ENCODE peak calls at places on chromosomes 12 and 14, in nine cellular contexts. One of them, this sample, is unnamed.

GRCh38 chr14:100127853-100128455 is 31.5 kb downstream of the DEGS2 start:
- DNase-seq in cardiac fibroblast: no peak
- DNase-seq in sigmoid colon: no peak
- DNase-seq in OCI-LY7: no peak
- DNase-seq in left ventricle myocardium inferior: no peak
- DNase-seq in GM12865: no peak
- DNase-seq in neural crest cell: no peak
- DNase-seq in IMR-90: no peak
- DNase-seq in WTC11: no peak
- DNase-seq in this sample: no peak

GRCh38 chr12:109559601-109560000 is 13.7 kb downstream of the MMAB start:
- DNase-seq in left ventricle myocardium inferior: no peak
- DNase-seq in WTC11: no peak
- DNase-seq in IMR-90: no peak
- DNase-seq in neural crest cell: no peak
- DNase-seq in OCI-LY7: no peak
- DNase-seq in cardiac fibroblast: no peak
- DNase-seq in sigmoid colon: no peak
- DNase-seq in GM12865: no peak
- DNase-seq in this sample: no peak

GRCh38 chr12:42862055-42862454 is 272.5 kb upstream of the PRICKLE1 start:
- DNase-seq in IMR-90: no peak
- DNase-seq in GM12865: no peak
- DNase-seq in WTC11: no peak
- DNase-seq in left ventricle myocardium inferior: no peak
- DNase-seq in OCI-LY7: no peak
- DNase-seq in neural crest cell: no peak
- DNase-seq in cardiac fibroblast: no peak
- DNase-seq in sigmoid colon: no peak
- DNase-seq in this sample: no peak

GRCh38 chr14:104931771-104932675 is 7.3 kb downstream of the PLD4 start:
- DNase-seq in IMR-90: no peak
- DNase-seq in left ventricle myocardium inferior: peak
- DNase-seq in sigmoid colon: peak
- DNase-seq in neural crest cell: no peak
- DNase-seq in WTC11: peak
- DNase-seq in GM12865: no peak
- DNase-seq in cardiac fibroblast: no peak
- DNase-seq in OCI-LY7: no peak
- DNase-seq in this sample: no peak

GRCh38 chr12:3310271-3311026 is 180.6 kb upstream of the PRMT8 start:
- DNase-seq in IMR-90: no peak
- DNase-seq in left ventricle myocardium inferior: no peak
- DNase-seq in sigmoid colon: no peak
- DNase-seq in cardiac fibroblast: no peak
- DNase-seq in neural crest cell: no peak
- DNase-seq in WTC11: no peak
- DNase-seq in OCI-LY7: no peak
- DNase-seq in GM12865: no peak
- DNase-seq in this sample: no peak

GRCh38 chr14:94143239-94143638 is 13.8 kb upstream of the IFI27L2 start:
- DNase-seq in GM12865: peak
- DNase-seq in left ventricle myocardium inferior: no peak
- DNase-seq in neural crest cell: no peak
- DNase-seq in OCI-LY7: peak
- DNase-seq in cardiac fibroblast: no peak
- DNase-seq in sigmoid colon: no peak
- DNase-seq in IMR-90: no peak
- DNase-seq in WTC11: peak
- DNase-seq in this sample: peak

GRCh38 chr14:47966411-47966810 is 291.0 kb upstream of the MDGA2 start:
- DNase-seq in cardiac fibroblast: no peak
- DNase-seq in IMR-90: no peak
- DNase-seq in GM12865: no peak
- DNase-seq in sigmoid colon: no peak
- DNase-seq in neural crest cell: no peak
- DNase-seq in WTC11: no peak
- DNase-seq in left ventricle myocardium inferior: no peak
- DNase-seq in OCI-LY7: no peak
- DNase-seq in this sample: no peak

GRCh38 chr14:34329281-34329680 is 132.8 kb downstream of the SPTSSA start:
- DNase-seq in WTC11: no peak
- DNase-seq in sigmoid colon: no peak
- DNase-seq in neural crest cell: no peak
- DNase-seq in OCI-LY7: no peak
- DNase-seq in cardiac fibroblast: no peak
- DNase-seq in left ventricle myocardium inferior: no peak
- DNase-seq in IMR-90: peak
- DNase-seq in GM12865: no peak
- DNase-seq in this sample: no peak

GRCh38 chr12:5262450-5262849 is 169.5 kb upstream of the NTF3 start:
- DNase-seq in OCI-LY7: no peak
- DNase-seq in WTC11: no peak
- DNase-seq in IMR-90: peak
- DNase-seq in cardiac fibroblast: no peak
- DNase-seq in left ventricle myocardium inferior: no peak
- DNase-seq in neural crest cell: no peak
- DNase-seq in sigmoid colon: no peak
- DNase-seq in GM12865: no peak
- DNase-seq in this sample: no peak

GRCh38 chr12:124225730-124226129 is 69.2 kb upstream of the RFLNA start:
- DNase-seq in GM12865: no peak
- DNase-seq in sigmoid colon: no peak
- DNase-seq in cardiac fibroblast: no peak
- DNase-seq in OCI-LY7: no peak
- DNase-seq in left ventricle myocardium inferior: no peak
- DNase-seq in neural crest cell: no peak
- DNase-seq in WTC11: no peak
- DNase-seq in IMR-90: no peak
- DNase-seq in this sample: no peak

GRCh38 chr14:85421166-85421877 is 108.6 kb upstream of the FLRT2 start:
- DNase-seq in IMR-90: peak
- DNase-seq in GM12865: no peak
- DNase-seq in cardiac fibroblast: peak
- DNase-seq in WTC11: no peak
- DNase-seq in OCI-LY7: no peak
- DNase-seq in left ventricle myocardium inferior: no peak
- DNase-seq in neural crest cell: no peak
- DNase-seq in sigmoid colon: no peak
- DNase-seq in this sample: no peak

GRCh38 chr12:68334136-68334535 is 2.0 kb upstream of the MDM1 start:
- DNase-seq in left ventricle myocardium inferior: no peak
- DNase-seq in WTC11: no peak
- DNase-seq in IMR-90: no peak
- DNase-seq in cardiac fibroblast: no peak
- DNase-seq in OCI-LY7: peak
- DNase-seq in GM12865: peak
- DNase-seq in neural crest cell: no peak
- DNase-seq in sigmoid colon: no peak
- DNase-seq in this sample: no peak
- TF ChIP-seq CTCF in left ventricle myocardium inferior: peak
- TF ChIP-seq CTCF in WTC11: no peak
- TF ChIP-seq CTCF in IMR-90: no peak
- TF ChIP-seq CTCF in cardiac fibroblast: no peak
- TF ChIP-seq CTCF in OCI-LY7: no peak
- TF ChIP-seq CTCF in GM12865: no peak
- TF ChIP-seq CTCF in neural crest cell: no peak
- TF ChIP-seq CTCF in sigmoid colon: no peak
- TF ChIP-seq CTCF in this sample: peak

GRCh38 chr12:103523771-103524170 is 28.0 kb upstream of the C12orf42 start:
- DNase-seq in GM12865: no peak
- DNase-seq in WTC11: no peak
- DNase-seq in cardiac fibroblast: no peak
- DNase-seq in left ventricle myocardium inferior: no peak
- DNase-seq in IMR-90: no peak
- DNase-seq in sigmoid colon: no peak
- DNase-seq in neural crest cell: no peak
- DNase-seq in OCI-LY7: no peak
- DNase-seq in this sample: no peak
- TF ChIP-seq CTCF in GM12865: no peak
- TF ChIP-seq CTCF in WTC11: no peak
- TF ChIP-seq CTCF in cardiac fibroblast: no peak
- TF ChIP-seq CTCF in left ventricle myocardium inferior: no peak
- TF ChIP-seq CTCF in IMR-90: no peak
- TF ChIP-seq CTCF in sigmoid colon: no peak
- TF ChIP-seq CTCF in neural crest cell: no peak
- TF ChIP-seq CTCF in OCI-LY7: no peak
- TF ChIP-seq CTCF in this sample: no peak

GRCh38 chr12:50167026-50167742 is at the start of gene CERS5:
- DNase-seq in OCI-LY7: peak
- DNase-seq in neural crest cell: peak
- DNase-seq in WTC11: peak
- DNase-seq in cardiac fibroblast: peak
- DNase-seq in sigmoid colon: peak
- DNase-seq in GM12865: peak
- DNase-seq in left ventricle myocardium inferior: peak
- DNase-seq in IMR-90: peak
- DNase-seq in this sample: peak
- TF ChIP-seq CTCF in OCI-LY7: no peak
- TF ChIP-seq CTCF in neural crest cell: peak
- TF ChIP-seq CTCF in WTC11: peak
- TF ChIP-seq CTCF in cardiac fibroblast: no peak
- TF ChIP-seq CTCF in sigmoid colon: no peak
- TF ChIP-seq CTCF in GM12865: no peak
- TF ChIP-seq CTCF in left ventricle myocardium inferior: peak
- TF ChIP-seq CTCF in IMR-90: no peak
- TF ChIP-seq CTCF in this sample: no peak

GRCh38 chr12:45212064-45212463 is 3.8 kb upstream of the ANO6 start:
- DNase-seq in neural crest cell: no peak
- DNase-seq in sigmoid colon: no peak
- DNase-seq in WTC11: no peak
- DNase-seq in cardiac fibroblast: no peak
- DNase-seq in IMR-90: no peak
- DNase-seq in OCI-LY7: no peak
- DNase-seq in left ventricle myocardium inferior: no peak
- DNase-seq in GM12865: no peak
- DNase-seq in this sample: no peak

GRCh38 chr12:45215419-45216296 is at the start of gene ANO6:
- DNase-seq in IMR-90: peak
- DNase-seq in GM12865: peak
- DNase-seq in OCI-LY7: peak
- DNase-seq in cardiac fibroblast: peak
- DNase-seq in left ventricle myocardium inferior: peak
- DNase-seq in neural crest cell: peak
- DNase-seq in sigmoid colon: peak
- DNase-seq in WTC11: peak
- DNase-seq in this sample: peak

GRCh38 chr12:45214071-45214470 is 1.8 kb upstream of the ANO6 start:
- DNase-seq in left ventricle myocardium inferior: no peak
- DNase-seq in cardiac fibroblast: no peak
- DNase-seq in IMR-90: no peak
- DNase-seq in OCI-LY7: no peak
- DNase-seq in WTC11: no peak
- DNase-seq in GM12865: no peak
- DNase-seq in neural crest cell: no peak
- DNase-seq in sigmoid colon: no peak
- DNase-seq in this sample: no peak

GRCh38 chr12:45214739-45215418 is 1.0 kb upstream of the ANO6 start:
- DNase-seq in left ventricle myocardium inferior: no peak
- DNase-seq in WTC11: no peak
- DNase-seq in sigmoid colon: no peak
- DNase-seq in GM12865: peak
- DNase-seq in IMR-90: peak
- DNase-seq in neural crest cell: no peak
- DNase-seq in OCI-LY7: no peak
- DNase-seq in cardiac fibroblast: peak
- DNase-seq in this sample: no peak

GRCh38 chr12:45213107-45213506 is 2.8 kb upstream of the ANO6 start:
- DNase-seq in neural crest cell: no peak
- DNase-seq in sigmoid colon: no peak
- DNase-seq in cardiac fibroblast: no peak
- DNase-seq in GM12865: no peak
- DNase-seq in OCI-LY7: no peak
- DNase-seq in left ventricle myocardium inferior: no peak
- DNase-seq in WTC11: no peak
- DNase-seq in IMR-90: no peak
- DNase-seq in this sample: no peak
- TF ChIP-seq CTCF in neural crest cell: peak
- TF ChIP-seq CTCF in sigmoid colon: no peak
- TF ChIP-seq CTCF in cardiac fibroblast: no peak
- TF ChIP-seq CTCF in GM12865: no peak
- TF ChIP-seq CTCF in OCI-LY7: no peak
- TF ChIP-seq CTCF in left ventricle myocardium inferior: no peak
- TF ChIP-seq CTCF in WTC11: no peak
- TF ChIP-seq CTCF in IMR-90: no peak
- TF ChIP-seq CTCF in this sample: no peak

DNA sequence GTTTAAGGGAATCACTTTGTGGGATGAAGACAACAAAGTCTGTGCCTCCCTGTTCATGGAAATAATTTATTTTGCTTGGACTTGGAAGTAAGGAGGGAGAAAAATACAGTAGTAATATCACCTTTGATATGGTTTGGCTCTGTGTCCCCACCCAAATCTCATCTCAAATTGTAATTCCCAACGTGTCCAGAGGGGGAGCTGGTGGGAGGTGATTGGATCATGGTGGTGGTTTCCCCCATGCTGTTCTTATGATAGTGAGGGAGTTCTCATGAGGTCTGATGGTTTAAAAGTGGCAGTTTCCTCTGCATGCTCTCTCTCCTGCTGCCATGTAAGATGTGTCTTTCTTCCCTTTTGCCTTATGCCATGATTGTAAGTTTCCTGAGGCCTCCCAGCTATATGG is 460.7 kb downstream of the NOVA1 start:
- DNase-seq in WTC11: peak
- DNase-seq in IMR-90: no peak
- DNase-seq in neural crest cell: no peak
- DNase-seq in cardiac fibroblast: no peak
- DNase-seq in GM12865: no peak
- DNase-seq in left ventricle myocardium inferior: no peak
- DNase-seq in OCI-LY7: no peak
- DNase-seq in sigmoid colon: no peak
- DNase-seq in this sample: no peak
- TF ChIP-seq CTCF in WTC11: peak
- TF ChIP-seq CTCF in IMR-90: no peak
- TF ChIP-seq CTCF in neural crest cell: peak
- TF ChIP-seq CTCF in cardiac fibroblast: peak
- TF ChIP-seq CTCF in GM12865: no peak
- TF ChIP-seq CTCF in left ventricle myocardium inferior: no peak
- TF ChIP-seq CTCF in OCI-LY7: peak
- TF ChIP-seq CTCF in sigmoid colon: no peak
- TF ChIP-seq CTCF in this sample: no peak

DNA sequence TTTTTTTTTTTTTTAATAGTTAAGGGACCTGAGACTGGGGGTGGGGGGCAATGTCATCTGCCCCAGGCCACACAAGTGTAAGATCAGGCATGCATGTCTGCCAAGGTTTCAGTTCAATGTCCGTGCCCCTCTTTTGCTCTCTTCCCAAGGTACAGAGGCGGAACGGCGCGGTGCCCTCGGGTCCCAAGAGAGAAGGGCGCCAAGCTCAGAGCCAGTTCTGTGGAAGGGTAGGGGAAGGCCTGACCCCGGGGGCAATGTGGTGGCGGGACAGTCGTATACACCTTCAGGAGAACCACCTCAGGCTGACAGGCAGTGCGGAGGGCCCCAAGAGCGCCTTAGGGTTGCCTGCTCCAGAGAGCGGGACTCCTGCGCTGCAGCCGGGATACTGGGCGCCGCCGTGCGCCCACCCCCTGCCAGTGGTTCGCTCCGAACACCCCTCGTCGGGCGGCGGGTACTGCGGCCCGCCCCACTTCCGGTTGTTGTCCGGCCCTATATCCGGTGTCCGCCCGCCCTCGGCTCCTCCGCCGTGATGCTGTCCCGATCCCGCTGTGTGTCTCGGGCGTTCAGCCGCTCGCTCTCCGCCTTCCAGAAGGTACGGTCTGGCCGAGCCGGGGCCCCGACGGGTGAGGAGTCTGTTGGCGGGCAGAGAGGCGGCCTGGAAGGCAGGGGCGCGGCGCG is at the start of gene DLST:
- DNase-seq in neural crest cell: peak
- DNase-seq in WTC11: peak
- DNase-seq in IMR-90: peak
- DNase-seq in sigmoid colon: peak
- DNase-seq in OCI-LY7: peak
- DNase-seq in cardiac fibroblast: peak
- DNase-seq in GM12865: peak
- DNase-seq in left ventricle myocardium inferior: peak
- DNase-seq in this sample: peak
- TF ChIP-seq CTCF in neural crest cell: no peak
- TF ChIP-seq CTCF in WTC11: no peak
- TF ChIP-seq CTCF in IMR-90: no peak
- TF ChIP-seq CTCF in sigmoid colon: no peak
- TF ChIP-seq CTCF in OCI-LY7: no peak
- TF ChIP-seq CTCF in cardiac fibroblast: no peak
- TF ChIP-seq CTCF in GM12865: no peak
- TF ChIP-seq CTCF in left ventricle myocardium inferior: no peak
- TF ChIP-seq CTCF in this sample: no peak